ENCODE peak calls at places on chromosomes 4 and X, in nine cellular contexts. U, O, E, D, C, P, V, Y and X are unnamed samples.

GRCh38 chr4:110249687-110250387 is 51.4 kb upstream of the ELOVL6 start:
- DNase-seq in U (no peak), O (peak), E (peak), D (peak), C (no peak), P (no peak), V (no peak), Y (no peak), X (no peak)

GRCh38 chr4:163233321-163233720 is 66.6 kb upstream of the NAF1 start:
- DNase-seq in U (no peak), O (no peak), E (no peak), D (no peak), C (no peak), P (no peak), V (no peak), Y (no peak), X (no peak)

GRCh38 chr4:83369825-83370639 is 35.4 kb upstream of the HPSE start:
- DNase-seq in U (no peak), O (no peak), E (peak), D (no peak), C (peak), P (no peak), V (no peak), Y (no peak), X (peak)

GRCh38 chr4:105637409-105638258 is 70.9 kb downstream of the INTS12 start:
- DNase-seq in U (no peak), O (no peak), E (peak), D (peak), C (peak), P (peak), V (peak), Y (peak), X (peak)

GRCh38 chr4:79209822-79210635 is 115.8 kb downstream of the NAA11 start:
- DNase-seq in U (peak), O (no peak), E (no peak), D (no peak), C (no peak), P (no peak), V (peak), Y (no peak), X (peak)

GRCh38 chr4:173777921-173778320 is 247.9 kb upstream of the HAND2 start:
- DNase-seq in U (no peak), O (no peak), E (no peak), D (no peak), C (no peak), P (peak), V (no peak), Y (no peak), X (no peak)

GRCh38 chr4:6032249-6033244 is 14.3 kb upstream of the C4orf50 start:
- DNase-seq in U (no peak), O (no peak), E (peak), D (peak), C (no peak), P (peak), V (no peak), Y (no peak), X (no peak)

GRCh38 chrX:69116077-69116476 is 49.2 kb downstream of the PJA1 start:
- DNase-seq in U (no peak), O (peak), E (no peak), D (no peak), C (no peak), P (no peak), V (no peak), Y (no peak), X (peak)

GRCh38 chrX:3815896-3816664 is 102.6 kb upstream of the PRKX start:
- DNase-seq in U (peak), O (peak), E (peak), D (peak), C (peak), P (peak), V (peak), Y (peak), X (peak)

DNA sequence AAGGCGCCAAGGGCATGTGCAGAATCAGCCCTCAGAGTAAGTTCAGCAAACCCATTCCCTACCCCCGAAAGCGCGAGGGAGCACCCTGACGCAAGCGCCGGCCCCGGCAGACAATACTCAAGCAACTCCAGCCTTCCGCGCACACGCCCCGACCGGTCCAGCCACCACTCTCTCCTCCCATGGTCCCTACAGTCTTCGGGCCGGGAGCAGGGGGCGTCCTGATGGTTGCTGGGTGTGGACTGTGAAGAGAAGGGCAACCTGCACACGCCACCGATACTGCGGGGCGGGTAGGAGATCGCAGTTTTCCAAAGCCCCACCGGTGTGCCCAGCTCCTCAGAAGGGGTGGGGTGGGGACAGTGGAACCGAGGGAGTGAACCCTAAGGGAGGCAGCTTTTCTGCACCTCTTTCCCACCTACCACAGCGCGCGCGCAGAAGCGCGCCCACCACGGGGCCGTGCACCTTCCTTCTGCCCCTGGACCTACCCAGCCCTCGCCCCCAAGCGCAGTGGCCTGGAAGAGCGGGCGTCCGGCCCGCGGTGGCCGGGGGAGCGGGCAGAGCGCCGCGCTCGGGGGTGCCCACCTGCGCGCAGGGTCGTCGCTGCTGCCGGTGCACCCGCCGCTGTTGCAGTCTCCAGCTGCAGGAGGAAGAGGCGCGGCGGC is 650.2 kb upstream of the DIPK2B start:
- DNase-seq in U (peak), O (peak), E (peak), D (peak), C (peak), P (peak), V (no peak), Y (no peak), X (peak)
- H3K4me2 ChIP-seq in U (peak), O (peak), E (no peak), D (peak), C (peak), P (peak), V (peak), Y (no peak), X (peak)

GRCh38 chr4:38951598-38951997 is 80.6 kb downstream of the TMEM156 start:
- DNase-seq in U (no peak), O (no peak), E (no peak), D (no peak), C (no peak), P (no peak), V (no peak), Y (no peak), X (no peak)
- H2AFZ ChIP-seq in U (no peak), O (no peak), E (no peak), D (no peak), C (no peak), P (no peak), V (no peak), Y (no peak), X (no peak)

GRCh38 chr4:46950826-46951225 is 41.8 kb upstream of the COX7B2 start:
- DNase-seq in U (no peak), O (no peak), E (peak), D (peak), C (peak), P (no peak), V (no peak), Y (no peak), X (no peak)

GRCh38 chr4:46949822-46950221 is 40.8 kb upstream of the COX7B2 start:
- DNase-seq in U (no peak), O (no peak), E (no peak), D (no peak), C (no peak), P (no peak), V (no peak), Y (no peak), X (no peak)

GRCh38 chr4:46945062-46945461 is 36.0 kb upstream of the COX7B2 start:
- DNase-seq in U (no peak), O (no peak), E (no peak), D (no peak), C (no peak), P (no peak), V (no peak), Y (no peak), X (no peak)

DNA sequence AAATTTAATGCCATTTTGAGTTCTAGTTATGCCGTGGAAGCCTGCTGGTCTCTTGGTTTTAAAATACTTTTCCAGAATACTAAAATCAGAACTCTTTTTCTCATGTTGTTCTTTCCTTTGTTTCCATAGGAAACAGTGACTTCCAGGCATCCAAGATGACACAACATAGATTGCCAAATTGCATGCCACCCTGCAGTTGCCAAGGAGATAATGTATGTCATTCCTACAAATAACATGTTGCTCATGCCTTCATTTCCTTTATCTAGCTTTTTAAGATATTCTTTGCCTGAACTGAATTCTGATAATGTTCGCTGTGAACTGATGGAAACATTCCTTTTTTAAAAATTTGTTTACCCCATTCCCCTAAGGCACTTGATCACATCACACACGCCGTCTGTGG is 37.9 kb upstream of the COX7B2 start:
- DNase-seq in U (no peak), O (no peak), E (peak), D (peak), C (peak), P (no peak), V (peak), Y (no peak), X (no peak)
- H3K4me2 ChIP-seq in U (no peak), O (no peak), E (no peak), D (peak), C (peak), P (no peak), V (peak), Y (no peak), X (no peak)

GRCh38 chr4:123997736-123998449 is 601.3 kb downstream of the SPRY1 start:
- DNase-seq in U (no peak), O (no peak), E (no peak), D (no peak), C (no peak), P (no peak), V (no peak), Y (no peak), X (no peak)

GRCh38 chr4:123994917-123995316 is 598.3 kb downstream of the SPRY1 start:
- DNase-seq in U (peak), O (no peak), E (peak), D (no peak), C (no peak), P (no peak), V (no peak), Y (no peak), X (no peak)

GRCh38 chr4:124000233-124000632 is 603.6 kb downstream of the SPRY1 start:
- DNase-seq in U (no peak), O (no peak), E (peak), D (no peak), C (no peak), P (no peak), V (no peak), Y (no peak), X (no peak)

GRCh38 chr4:123997116-123997515 is 600.5 kb downstream of the SPRY1 start:
- DNase-seq in U (peak), O (no peak), E (no peak), D (no peak), C (no peak), P (peak), V (no peak), Y (no peak), X (no peak)

GRCh38 chr4:123995939-123996338 is 599.3 kb downstream of the SPRY1 start:
- DNase-seq in U (no peak), O (peak), E (peak), D (peak), C (peak), P (no peak), V (peak), Y (no peak), X (no peak)
- H2AFZ ChIP-seq in U (no peak), O (peak), E (no peak), D (no peak), C (peak), P (no peak), V (no peak), Y (no peak), X (no peak)

DNA sequence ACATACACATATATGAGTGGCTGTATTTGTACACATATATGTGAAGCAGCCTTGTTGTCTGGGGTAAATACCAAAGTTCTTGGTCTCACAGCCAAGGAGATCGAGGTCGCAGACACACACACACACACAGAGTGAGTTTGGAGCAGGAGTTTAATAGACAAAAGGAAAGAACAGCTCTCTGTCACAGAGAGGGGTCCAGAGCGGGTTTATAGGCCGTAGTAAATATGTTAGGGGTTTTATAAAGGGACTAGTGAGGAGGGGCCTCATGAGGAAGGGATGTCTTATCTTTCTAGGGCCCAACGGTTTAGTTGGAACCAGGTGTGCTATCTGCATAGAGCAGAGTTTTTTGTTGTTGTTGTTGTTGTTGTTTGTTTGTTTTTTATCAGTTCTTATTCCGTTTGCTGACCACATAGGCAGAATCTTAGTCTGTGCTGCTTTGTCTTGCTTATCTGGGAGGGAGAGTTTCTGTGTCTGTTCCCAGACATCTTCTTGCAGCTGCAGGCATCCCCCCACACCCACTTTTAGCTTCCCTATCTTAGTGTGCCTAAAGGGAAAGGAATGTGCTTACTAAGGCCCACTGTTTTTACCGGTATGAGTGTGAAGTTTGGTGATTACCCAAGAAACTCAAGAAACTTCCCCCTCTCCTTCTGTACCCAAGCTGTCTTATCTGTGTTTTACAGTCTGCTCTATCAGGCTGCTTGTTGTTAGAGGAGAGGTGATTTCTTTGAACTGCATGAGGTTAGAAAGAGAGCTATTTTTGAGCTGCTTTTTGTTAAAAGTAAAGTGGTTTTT is 91.9 kb downstream of the TENT5D start:
- DNase-seq in U (peak), O (no peak), E (peak), D (peak), C (no peak), P (peak), V (no peak), Y (no peak), X (peak)
- H3K4me2 ChIP-seq in U (peak), O (no peak), E (no peak), D (no peak), C (no peak), P (peak), V (no peak), Y (no peak), X (peak)

DNA sequence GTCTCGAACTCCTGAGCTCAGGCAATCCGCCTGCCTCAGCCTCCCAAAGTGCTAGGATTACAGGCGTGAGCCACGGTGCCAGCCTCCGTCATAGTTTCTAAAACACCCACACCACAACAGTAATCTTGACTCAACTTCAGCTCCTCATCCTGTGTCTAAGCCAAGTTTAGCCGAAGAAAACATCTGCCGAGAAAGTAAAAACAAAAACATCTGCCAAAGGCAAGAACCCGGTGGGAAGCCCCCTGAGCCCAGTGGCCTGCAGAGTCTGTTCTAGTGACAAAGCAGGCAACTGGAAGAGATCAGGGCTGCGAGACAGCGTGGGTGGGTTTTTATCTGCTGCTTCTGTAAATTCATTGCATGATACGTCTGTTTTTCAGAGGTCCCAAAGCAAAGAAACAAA is 26.6 kb upstream of the CD99 start:
- DNase-seq in U (no peak), O (no peak), E (peak), D (peak), C (peak), P (no peak), V (no peak), Y (no peak), X (peak)
- H2AFZ ChIP-seq in U (no peak), O (no peak), E (no peak), D (no peak), C (peak), P (no peak), V (no peak), Y (no peak), X (no peak)

GRCh38 chr4:1711055-1711905 is 839 bp downstream of the SLBP start:
- DNase-seq in U (peak), O (peak), E (peak), D (peak), C (peak), P (peak), V (peak), Y (peak), X (peak)

GRCh38 chr4:1711906-1712215 is 258 bp downstream of the SLBP start:
- DNase-seq in U (no peak), O (no peak), E (no peak), D (no peak), C (peak), P (no peak), V (no peak), Y (no peak), X (no peak)

GRCh38 chr4:1705732-1706131 is 6.4 kb downstream of the SLBP start:
- DNase-seq in U (no peak), O (no peak), E (no peak), D (no peak), C (no peak), P (no peak), V (no peak), Y (no peak), X (no peak)

GRCh38 chr4:1706358-1706757 is 5.8 kb downstream of the SLBP start:
- DNase-seq in U (no peak), O (no peak), E (no peak), D (no peak), C (no peak), P (no peak), V (no peak), Y (no peak), X (no peak)

DNA sequence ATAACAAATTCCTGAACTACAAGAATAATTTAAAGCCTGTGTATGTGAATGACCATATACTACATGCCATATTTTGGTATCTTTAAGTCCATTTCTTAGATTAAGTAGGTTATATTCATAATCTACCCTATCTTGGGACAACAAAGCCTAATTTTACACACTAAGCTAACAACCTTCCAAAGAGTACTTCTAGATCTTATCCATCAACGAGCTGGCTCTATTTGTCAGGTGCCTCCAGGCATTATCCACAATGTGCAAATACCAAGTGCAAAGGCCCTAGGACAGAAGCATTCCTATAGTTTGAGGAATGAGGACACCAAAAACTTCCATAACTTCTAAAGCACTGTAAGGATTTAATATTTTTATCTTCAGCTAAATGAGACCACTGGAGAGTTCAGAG is 3.5 kb downstream of the SLBP start:
- DNase-seq in U (no peak), O (no peak), E (no peak), D (no peak), C (no peak), P (no peak), V (no peak), Y (no peak), X (no peak)
- H3K4me2 ChIP-seq in U (no peak), O (no peak), E (no peak), D (no peak), C (no peak), P (no peak), V (no peak), Y (no peak), X (peak)